ENCODE peak calls at places on chromosomes 2 and 18, in five cellular contexts. X is endodermal cell, R is A549, E is aorta, F is cardiac muscle cell. C is an unnamed sample.
A peak's percentile ranks its signal among the peaks of the same experiment; 100 is the strongest.

GRCh38 chr18:59419386-59419785 is 60.3 kb upstream of the LMAN1 start:
- DNase-seq in X (no peak), R (no peak), E (no peak), F (no peak), C (no peak)

GRCh38 chr2:79713131-79713785 is 200.4 kb downstream of the CTNNA2 start:
- DNase-seq in X (no peak), R (no peak), E (no peak), F (no peak), C (no peak)

GRCh38 chr2:54347622-54348021 is 91.6 kb upstream of the TSPYL6 start:
- DNase-seq in X (no peak), R (no peak), E (no peak), F (no peak), C (no peak)

GRCh38 chr2:9313443-9313842 is 106.8 kb downstream of the ASAP2 start:
- DNase-seq in X (no peak), R (no peak), E (no peak), F (no peak), C (no peak)

GRCh38 chr18:7133181-7133580 is 15.6 kb upstream of the LAMA1 start:
- DNase-seq in X (no peak), R (no peak), E (no peak), F (no peak), C (no peak)

GRCh38 chr18:1090758-1091157 is 186.1 kb downstream of the ADCYAP1 start:
- DNase-seq in X (no peak), R (no peak), E (no peak), F (no peak), C (no peak)

GRCh38 chr2:26534098-26534864 is 56.4 kb upstream of the OTOF start:
- DNase-seq in X (peak; percentile 48), R (no peak), E (peak; percentile 17), F (no peak), C (no peak)

GRCh38 chr18:70666936-70667335 is 378.1 kb downstream of the SOCS6 start:
- DNase-seq in X (no peak), R (no peak), E (no peak), F (no peak), C (no peak)

GRCh38 chr2:202373490-202373889 is 2.6 kb upstream of the BMPR2 start:
- DNase-seq in X (peak; percentile 37), R (no peak), E (no peak), F (no peak), C (no peak)

GRCh38 chr2:28927878-28928277 is 33.4 kb downstream of the WDR43 start:
- DNase-seq in X (no peak), R (no peak), E (no peak), F (no peak), C (no peak)

GRCh38 chr2:135744761-135745314 is 3.2 kb downstream of the UBXN4 start:
- DNase-seq in X (peak; percentile 73), R (peak; percentile 73), E (no peak), F (peak; percentile 4), C (no peak)

GRCh38 chr18:54561864-54562263 is 29.2 kb upstream of the DYNAP start:
- DNase-seq in X (no peak), R (no peak), E (no peak), F (no peak), C (no peak)

GRCh38 chr2:223054193-223054781 is 2.3 kb downstream of the KCNE4 start:
- DNase-seq in X (no peak), R (no peak), E (peak; percentile 78), F (no peak), C (no peak)

GRCh38 chr2:139271149-139271548 is 491.0 kb upstream of the NXPH2 start:
- DNase-seq in X (no peak), R (no peak), E (no peak), F (no peak), C (no peak)

GRCh38 chr2:66850406-66850805 is 415.5 kb downstream of the MEIS1 start:
- DNase-seq in X (no peak), R (no peak), E (no peak), F (no peak), C (no peak)

GRCh38 chr2:234308814-234309195 is 188.1 kb downstream of the ARL4C start:
- DNase-seq in X (no peak), R (peak; percentile 58), E (peak; percentile 77), F (no peak), C (no peak)

DNA sequence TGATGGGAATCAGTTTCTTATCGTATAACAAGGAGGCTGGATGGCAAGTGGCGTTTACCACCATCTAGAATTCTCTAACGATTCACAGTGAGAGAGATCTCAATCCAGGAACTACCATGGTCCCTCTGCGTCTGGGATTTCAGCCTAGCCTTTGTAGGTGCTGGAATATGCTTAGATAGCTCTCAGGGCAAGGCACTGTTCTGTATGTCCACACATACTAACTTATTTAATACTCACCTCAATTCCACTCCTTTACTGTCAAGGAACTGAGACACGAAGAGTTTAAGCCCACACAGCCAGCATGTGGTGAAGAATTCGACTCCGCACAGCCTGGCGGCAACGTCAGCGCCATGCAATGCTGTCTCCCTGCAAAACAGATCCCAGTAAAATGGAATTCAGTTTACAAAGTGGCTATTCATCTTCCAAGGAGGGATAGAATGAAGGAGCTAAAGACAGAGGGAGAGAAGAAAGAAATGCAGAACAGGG is 164.9 kb downstream of the MYCN start:
- DNase-seq in X (no peak), R (no peak), E (no peak), F (peak; percentile 13), C (no peak)
- H3K9me3 ChIP-seq in X (no peaks in the 10 kb centered on the region), R (no peaks in the 10 kb centered on the region), E (peaks cover 3% of the 10 kb centered on the region), F (no peaks in the 10 kb centered on the region), C (no peaks in the 10 kb centered on the region)

GRCh38 chr2:128040166-128040771 is 12.4 kb upstream of the SAP130 start:
- DNase-seq in X (no peak), R (no peak), E (no peak), F (no peak), C (no peak)

GRCh38 chr2:128039535-128039934 is 11.7 kb upstream of the SAP130 start:
- DNase-seq in X (no peak), R (no peak), E (no peak), F (no peak), C (no peak)

GRCh38 chr2:128037624-128038023 is 9.8 kb upstream of the SAP130 start:
- DNase-seq in X (peak; percentile 68), R (no peak), E (no peak), F (no peak), C (no peak)

GRCh38 chr2:128043041-128043440 is 15.2 kb upstream of the SAP130 start:
- DNase-seq in X (no peak), R (no peak), E (no peak), F (no peak), C (no peak)

GRCh38 chr2:128041561-128041960 is 13.7 kb upstream of the SAP130 start:
- DNase-seq in X (no peak), R (no peak), E (no peak), F (no peak), C (no peak)
- H3K9me3 ChIP-seq in X (peaks cover 40% of the 10 kb centered on the region), R (peaks cover 61% of the 10 kb centered on the region), E (peaks cover 6% of the 10 kb centered on the region), F (peaks cover 6% of the 10 kb centered on the region), C (peaks cover 7% of the 10 kb centered on the region)

GRCh38 chr2:132466428-132467028 is 49.9 kb downstream of the GPR39 start:
- DNase-seq in X (no peak), R (no peak), E (no peak), F (no peak), C (no peak)
- H3K9me3 ChIP-seq in X (peaks cover 56% of the 10 kb centered on the region), R (peaks cover 80% of the 10 kb centered on the region), E (peaks cover 15% of the 10 kb centered on the region), F (no peaks in the 10 kb centered on the region), C (no peaks in the 10 kb centered on the region)

GRCh38 chr2:62747876-62748275 is 42.4 kb downstream of the EHBP1 start:
- DNase-seq in X (no peak), R (no peak), E (no peak), F (no peak), C (no peak)
- H3K9me3 ChIP-seq in X (no peaks in the 10 kb centered on the region), R (no peaks in the 10 kb centered on the region), E (no peaks in the 10 kb centered on the region), F (no peaks in the 10 kb centered on the region), C (no peaks in the 10 kb centered on the region)

GRCh38 chr2:118683460-118683859 is 164.0 kb downstream of the EN1 start:
- DNase-seq in X (no peak), R (no peak), E (no peak), F (no peak), C (no peak)
- H3K9me3 ChIP-seq in X (no peaks in the 10 kb centered on the region), R (no peaks in the 10 kb centered on the region), E (no peaks in the 10 kb centered on the region), F (no peaks in the 10 kb centered on the region), C (no peaks in the 10 kb centered on the region)

C was measured in T-helper 17 cell.